ENCODE peak calls at places on chromosomes 12 and 14, in eight cellular contexts. Z, M, D, O, I, W, H and U are unnamed samples.

GRCh38 chr12:52043386-52044212 is 7.6 kb upstream of the NR4A1 start:
- DNase-seq in Z (no peak), M (peak; percentile 83), D (no peak), O (peak; percentile 44), I (peak; percentile 83), W (peak; percentile 87), H (peak; percentile 51), U (no peak)

GRCh38 chr12:52964556-52965336 is 15.8 kb downstream of the KRT18 start:
- DNase-seq in Z (no peak), M (no peak), D (no peak), O (peak; percentile 33), I (no peak), W (no peak), H (no peak), U (no peak)

GRCh38 chr14:29217813-29218450 is 451.3 kb downstream of the FOXG1 start:
- DNase-seq in Z (no peak), M (no peak), D (no peak), O (no peak), I (no peak), W (no peak), H (no peak), U (no peak)

GRCh38 chr12:123149828-123150272 is 1.0 kb downstream of the PITPNM2 start:
- DNase-seq in Z (no peak), M (no peak), D (no peak), O (peak; percentile 45), I (no peak), W (no peak), H (no peak), U (no peak)

GRCh38 chr12:49703647-49704137 is 3.5 kb downstream of the FMNL3 start:
- DNase-seq in Z (no peak), M (no peak), D (peak; percentile 36), O (no peak), I (peak; percentile 53), W (peak; percentile 15), H (peak; percentile 48), U (peak; percentile 26)

GRCh38 chr14:65506801-65507200 is 94.3 kb downstream of the FUT8 start:
- DNase-seq in Z (no peak), M (no peak), D (no peak), O (no peak), I (no peak), W (no peak), H (no peak), U (no peak)

GRCh38 chr12:64240781-64241180 is 18.7 kb upstream of the KICS2 start:
- DNase-seq in Z (no peak), M (no peak), D (no peak), O (no peak), I (peak; percentile 46), W (no peak), H (no peak), U (no peak)

GRCh38 chr14:33039321-33039720 is 100.6 kb downstream of the NPAS3 start:
- DNase-seq in Z (no peak), M (no peak), D (no peak), O (no peak), I (no peak), W (no peak), H (no peak), U (no peak)

GRCh38 chr14:54673193-54674121 is 106.5 kb downstream of the SAMD4A start:
- DNase-seq in Z (no peak), M (no peak), D (no peak), O (no peak), I (no peak), W (no peak), H (peak; percentile 38), U (no peak)

GRCh38 chr12:7994731-7995205 is 37.7 kb upstream of the FOXJ2 start:
- DNase-seq in Z (no peak), M (no peak), D (no peak), O (no peak), I (peak; percentile 95), W (no peak), H (peak; percentile 79), U (peak; percentile 78)

GRCh38 chr14:87805315-87805723 is 187.7 kb downstream of the GALC start:
- DNase-seq in Z (no peak), M (peak; percentile 25), D (peak; percentile 33), O (peak; percentile 56), I (peak; percentile 38), W (peak; percentile 25), H (peak; percentile 44), U (peak; percentile 51)

GRCh38 chr14:93892505-93892839 is 34.7 kb upstream of the FAM181A start:
- DNase-seq in Z (no peak), M (no peak), D (no peak), O (no peak), I (no peak), W (no peak), H (no peak), U (no peak)
- H3K4me3 ChIP-seq in Z (no peak overlapping the region), M (no peak overlapping the region), D (no peak overlapping the region), O (no peak overlapping the region), I (no peak overlapping the region), W (no peak overlapping the region), H (no peak overlapping the region), U (no peak overlapping the region)

GRCh38 chr12:113439606-113440030 is 17.4 kb downstream of the SDSL start:
- DNase-seq in Z (no peak), M (no peak), D (peak; percentile 59), O (peak; percentile 72), I (peak; percentile 21), W (no peak), H (peak; percentile 50), U (peak; percentile 43)
- TF ChIP-seq CTCF in Z (peak; percentile 55), M (peak; percentile 73), D (peak; percentile 91), O (no peak), I (peak; percentile 66), W (peak; percentile 61), H (peak; percentile 78), U (peak; percentile 69)

DNA sequence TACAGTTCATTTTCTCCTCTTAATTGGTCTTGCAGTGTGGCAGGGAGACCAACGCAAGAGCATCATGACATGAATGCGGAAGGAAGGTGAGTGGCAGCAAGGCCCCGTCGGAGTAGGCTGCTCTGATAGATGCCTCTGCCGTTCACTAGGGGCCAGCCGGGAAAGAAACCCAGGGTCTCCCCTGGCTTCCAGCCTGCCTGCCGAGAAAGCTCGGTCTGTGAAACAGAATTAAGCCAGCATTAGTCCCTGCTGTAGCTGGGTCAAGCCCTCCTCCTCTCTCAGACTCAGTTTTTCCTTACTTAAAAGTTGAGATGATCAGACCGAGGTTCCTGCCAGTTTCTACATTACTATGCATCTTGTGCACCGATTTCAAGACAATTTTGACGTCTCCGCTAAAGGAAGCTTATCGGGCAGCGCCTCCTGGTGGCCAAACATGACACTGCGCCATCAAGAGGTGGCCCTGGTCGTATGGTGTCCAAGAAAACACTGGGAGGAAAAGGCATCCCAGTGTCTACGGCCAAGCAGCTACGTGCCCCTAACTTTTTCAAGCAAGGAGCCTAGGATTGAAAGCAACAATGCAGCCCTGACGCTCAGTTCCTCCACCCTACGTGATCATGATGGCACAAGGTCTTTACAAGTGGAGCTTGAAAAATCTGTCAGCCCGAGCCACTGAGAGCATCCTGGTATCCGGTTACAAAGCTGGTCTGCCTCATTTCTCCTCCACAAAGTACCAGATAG is 131.6 kb downstream of the KSR2 start:
- DNase-seq in Z (peak; percentile 86), M (peak; percentile 75), D (peak; percentile 66), O (peak; percentile 91), I (peak; percentile 76), W (peak; percentile 56), H (peak; percentile 75), U (peak; percentile 53)
- H3K4me3 ChIP-seq in Z (no peak overlapping the region), M (no peak overlapping the region), D (no peak overlapping the region), O (no peak overlapping the region), I (no peak overlapping the region), W (no peak overlapping the region), H (no peak overlapping the region), U (no peak overlapping the region)

GRCh38 chr12:131692431-131692830 is 18.5 kb upstream of the SFSWAP start:
- DNase-seq in Z (no peak), M (no peak), D (no peak), O (no peak), I (no peak), W (no peak), H (no peak), U (no peak)
- TF ChIP-seq CTCF in Z (no peak), M (no peak), D (no peak), O (no peak), I (no peak), W (no peak), H (no peak), U (no peak)

GRCh38 chr14:61765225-61765943 is 3.2 kb downstream of the SNAPC1 start:
- DNase-seq in Z (no peak), M (no peak), D (no peak), O (peak; percentile 25), I (no peak), W (no peak), H (no peak), U (no peak)
- H3K4me3 ChIP-seq in Z (no peak overlapping the region), M (peak overlapping the region; percentile 6), D (peak overlapping the region; percentile 92), O (no peak overlapping the region), I (no peak overlapping the region), W (no peak overlapping the region), H (peak overlapping the region; percentile 18), U (peak overlapping the region; percentile 89)

GRCh38 chr12:60419986-60420385 is 824.2 kb downstream of the SLC16A7 start:
- DNase-seq in Z (no peak), M (no peak), D (no peak), O (no peak), I (no peak), W (no peak), H (no peak), U (no peak)

GRCh38 chr12:60421741-60422140 is 825.9 kb downstream of the SLC16A7 start:
- DNase-seq in Z (no peak), M (no peak), D (no peak), O (no peak), I (no peak), W (no peak), H (no peak), U (peak; percentile 4)
- TF ChIP-seq CTCF in Z (no peak), M (no peak), D (no peak), O (no peak), I (no peak), W (no peak), H (no peak), U (no peak)

GRCh38 chr12:108196319-108196718 is 67.2 kb downstream of the WSCD2 start:
- DNase-seq in Z (no peak), M (no peak), D (no peak), O (no peak), I (no peak), W (no peak), H (no peak), U (no peak)

GRCh38 chr12:108194585-108194984 is 65.5 kb downstream of the WSCD2 start:
- DNase-seq in Z (no peak), M (no peak), D (no peak), O (no peak), I (no peak), W (no peak), H (no peak), U (no peak)

GRCh38 chr12:108191938-108192337 is 62.9 kb downstream of the WSCD2 start:
- DNase-seq in Z (no peak), M (no peak), D (no peak), O (no peak), I (no peak), W (no peak), H (no peak), U (no peak)

GRCh38 chr12:108193493-108193892 is 64.4 kb downstream of the WSCD2 start:
- DNase-seq in Z (no peak), M (no peak), D (no peak), O (no peak), I (no peak), W (no peak), H (no peak), U (no peak)

DNA sequence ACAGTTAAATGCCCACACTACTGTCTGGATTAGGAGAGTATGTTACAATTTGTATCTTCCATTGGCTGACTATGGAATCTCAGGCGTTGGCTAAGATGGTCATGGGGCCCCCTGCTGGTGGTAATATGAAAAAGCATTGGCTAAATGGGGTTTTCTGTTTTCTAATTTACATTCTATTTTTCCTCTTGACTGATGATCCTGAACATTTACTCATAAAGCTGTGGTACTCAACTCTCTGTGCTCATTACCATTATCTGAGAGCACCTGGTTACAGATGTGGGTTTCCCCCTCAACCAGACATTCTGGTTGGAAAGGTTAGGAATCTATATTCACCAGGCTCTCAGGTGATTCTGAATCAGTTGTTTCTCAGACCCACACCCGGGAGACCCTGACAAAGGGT is 64.8 kb downstream of the WSCD2 start:
- DNase-seq in Z (no peak), M (no peak), D (peak; percentile 32), O (peak; percentile 58), I (peak; percentile 17), W (no peak), H (peak; percentile 16), U (peak; percentile 26)
- H3K4me3 ChIP-seq in Z (no peak overlapping the region), M (no peak overlapping the region), D (no peak overlapping the region), O (no peak overlapping the region), I (no peak overlapping the region), W (no peak overlapping the region), H (no peak overlapping the region), U (no peak overlapping the region)